ENCODE peak calls at places on chromosomes 6 and 20, in six cellular contexts. G is mesendoderm, Q is neuronal stem cell, L is trophoblast cell, D is H9, E is mesenchymal stem cell. Z is an unnamed sample.

GRCh38 chr20:63101781-63102719 is 95.3 kb upstream of the BHLHE23 start:
- DNase-seq in D (peak), G (peak), E (peak), Q (no peak), L (no peak), Z (peak)

GRCh38 chr6:154404791-154405400 is 48.3 kb upstream of the IPCEF1 start:
- DNase-seq in L (peak), Q (no peak), E (peak), D (no peak), G (no peak), Z (peak)

GRCh38 chr6:137451926-137452325 is 42.3 kb downstream of the OLIG3 start:
- DNase-seq in L (no peak), Q (no peak), E (no peak), G (no peak), D (no peak), Z (peak)

GRCh38 chr6:143556529-143556928 is 45.0 kb upstream of the FUCA2 start:
- DNase-seq in Q (no peak), D (no peak), E (peak), G (peak), L (no peak), Z (peak)

GRCh38 chr6:51678905-51679620 is 408.4 kb downstream of the PKHD1 start:
- DNase-seq in G (no peak), Q (no peak), D (no peak), L (no peak), E (no peak), Z (no peak)

GRCh38 chr6:81718126-81718525 is 34.4 kb downstream of the TENT5A start:
- DNase-seq in Q (no peak), D (no peak), E (no peak), G (no peak), L (no peak), Z (no peak)

GRCh38 chr6:154555075-154555677 is 44.7 kb upstream of the CNKSR3 start:
- DNase-seq in D (no peak), E (peak), G (peak), Q (no peak), L (no peak), Z (peak)

GRCh38 chr20:45415822-45416637 is at the start of gene PIGT:
- DNase-seq in L (peak), E (peak), Q (peak), G (peak), D (peak), Z (peak)

GRCh38 chr6:133705731-133706130 is 183.2 kb upstream of the TCF21 start:
- DNase-seq in G (no peak), L (no peak), D (no peak), Q (no peak), E (no peak), Z (peak)

GRCh38 chr6:111767752-111768430 is 105.4 kb downstream of the FYN start:
- DNase-seq in Q (no peak), E (no peak), D (no peak), G (peak), L (no peak), Z (no peak)

GRCh38 chr6:111377558-111378120 is 105.4 kb downstream of the REV3L start:
- DNase-seq in E (peak), Q (no peak), L (peak), G (no peak), D (no peak), Z (peak)

GRCh38 chr6:28767691-28768090 is 156.1 kb downstream of the TRIM27 start:
- DNase-seq in D (no peak), L (no peak), Q (no peak), E (no peak), G (no peak), Z (no peak)

GRCh38 chr6:46419576-46420002 is 71.7 kb downstream of the RCAN2 start:
- DNase-seq in L (peak), Q (peak), E (peak), D (peak), G (peak), Z (peak)

GRCh38 chr6:111503194-111503593 is 20.2 kb upstream of the REV3L start:
- DNase-seq in L (peak), E (peak), G (peak), Q (no peak), D (no peak), Z (peak)

GRCh38 chr6:14074723-14075503 is 42.7 kb upstream of the CD83 start:
- DNase-seq in L (no peak), G (peak), Q (no peak), E (peak), D (no peak), Z (peak)

GRCh38 chr6:137920331-137920730 is 53.3 kb downstream of the TNFAIP3 start:
- DNase-seq in Q (no peak), E (no peak), G (no peak), L (no peak), D (no peak), Z (no peak)

GRCh38 chr20:47009784-47010183 is 115.1 kb downstream of the EYA2 start:
- DNase-seq in L (no peak), Q (no peak), G (no peak), E (no peak), D (no peak), Z (no peak)

GRCh38 chr6:98980814-98981213 is 33.1 kb upstream of the FBXL4 start:
- DNase-seq in Q (no peak), D (peak), E (no peak), G (peak), L (no peak), Z (no peak)

GRCh38 chr6:127515234-127515793 is 3.8 kb downstream of the MTCL3 start:
- DNase-seq in L (no peak), Q (peak), G (peak), E (no peak), D (peak), Z (no peak)

GRCh38 chr6:11101417-11101816 is 7.8 kb downstream of the SMIM13 start:
- DNase-seq in E (no peak), D (no peak), Q (no peak), G (no peak), L (no peak), Z (no peak)

GRCh38 chr6:118812972-118813371 is 81.0 kb upstream of the ASF1A start:
- DNase-seq in E (no peak), L (no peak), G (no peak), D (no peak), Q (no peak), Z (peak)

GRCh38 chr6:46925563-46926253 is 4.0 kb upstream of the ADGRF5 start:
- DNase-seq in Q (no peak), G (no peak), D (no peak), E (peak), L (peak), Z (peak)

GRCh38 chr6:148247386-148248063 is 95.1 kb upstream of the SASH1 start:
- DNase-seq in L (no peak), E (no peak), G (no peak), D (no peak), Q (no peak), Z (no peak)

GRCh38 chr6:40344566-40345185 is 242.5 kb downstream of the LRFN2 start:
- DNase-seq in L (no peak), D (peak), E (no peak), Q (no peak), G (no peak), Z (no peak)

GRCh38 chr6:4781967-4782537 is 5.8 kb downstream of the CDYL start:
- DNase-seq in G (no peak), E (no peak), L (no peak), D (no peak), Q (no peak), Z (no peak)

GRCh38 chr6:53707108-53707897 is 41.7 kb upstream of the KLHL31 start:
- DNase-seq in E (no peak), L (no peak), D (no peak), G (no peak), Q (no peak), Z (peak)

GRCh38 chr20:46031701-46032254 is 2.8 kb downstream of the SLC12A5 start:
- DNase-seq in D (peak), G (peak), E (no peak), L (peak), Q (no peak), Z (no peak)

GRCh38 chr20:11091496-11091895 is 417.7 kb upstream of the JAG1 start:
- DNase-seq in Q (no peak), D (no peak), G (no peak), L (peak), E (peak), Z (no peak)

GRCh38 chr6:152484806-152485205 is 152.4 kb downstream of the SYNE1 start:
- DNase-seq in D (no peak), Q (no peak), G (no peak), E (no peak), L (no peak), Z (no peak)

GRCh38 chr6:105459884-105460283 is 57.0 kb upstream of the PREP start:
- DNase-seq in E (no peak), D (no peak), G (no peak), L (no peak), Q (no peak), Z (peak)

DNA sequence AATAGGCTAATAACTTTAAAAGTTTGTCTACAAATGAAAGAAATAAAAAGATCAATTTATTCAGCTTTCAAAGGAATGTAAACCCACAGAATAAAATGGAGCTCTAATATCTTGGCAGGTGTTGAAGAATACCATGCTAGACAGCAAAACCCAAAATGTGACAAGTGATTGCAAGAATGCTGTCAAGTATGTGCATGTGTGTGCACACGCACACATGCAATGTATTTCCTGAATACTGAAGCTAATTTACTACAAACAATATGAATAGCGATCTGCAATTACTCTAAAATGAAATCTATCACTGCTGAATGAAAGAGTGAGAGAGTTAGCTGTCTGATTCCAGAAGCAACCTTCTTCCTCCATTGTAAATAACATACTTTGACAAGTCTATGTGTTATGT is 179.2 kb upstream of the HSF2 start:
- DNase-seq in Q (no peak), L (no peak), D (no peak), G (no peak), E (no peak), Z (no peak)
- H2BK120ac ChIP-seq in Q (no peak), L (no peak), D (no peak), G (no peak), E (no peak), Z (no peak)

DNA sequence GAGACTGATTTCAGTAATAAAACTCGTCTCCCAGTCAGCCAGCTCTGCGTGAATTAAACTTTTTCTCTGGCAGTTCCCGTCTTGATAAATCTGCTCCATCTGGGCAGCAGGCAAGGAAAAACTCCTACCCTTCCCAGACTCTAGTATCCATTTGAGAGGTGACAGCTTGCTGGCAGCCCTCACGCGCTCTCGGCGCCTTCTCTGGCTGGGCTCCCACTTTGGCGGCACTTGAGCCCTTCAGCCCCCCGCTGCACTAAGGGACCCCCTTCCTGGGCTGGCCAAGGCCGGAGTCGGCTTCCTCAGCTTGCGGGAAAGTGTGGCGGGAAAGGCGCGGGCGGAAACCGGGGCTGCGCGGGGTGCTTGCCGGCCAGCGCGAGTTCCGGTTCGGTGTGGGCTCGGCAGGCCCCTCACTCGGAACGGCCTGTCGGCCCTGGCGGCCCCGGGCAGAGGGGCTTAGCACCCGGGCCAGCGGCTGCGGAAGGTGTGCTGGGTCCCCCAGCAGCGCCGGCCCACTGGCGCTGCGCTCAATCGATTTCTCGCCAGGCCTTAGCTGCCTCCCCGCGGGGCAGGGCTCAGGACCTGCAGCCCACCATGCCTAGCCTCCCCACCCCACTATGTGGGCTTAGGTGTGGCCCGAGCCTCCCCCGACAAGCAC is 21.8 kb upstream of the GMPR start:
- DNase-seq in G (no peak), D (no peak), E (no peak), L (no peak), Q (no peak), Z (no peak)
- H3K9ac ChIP-seq in G (no peak), D (no peak), E (peak), L (no peak), Q (no peak), Z (no peak)

DNA sequence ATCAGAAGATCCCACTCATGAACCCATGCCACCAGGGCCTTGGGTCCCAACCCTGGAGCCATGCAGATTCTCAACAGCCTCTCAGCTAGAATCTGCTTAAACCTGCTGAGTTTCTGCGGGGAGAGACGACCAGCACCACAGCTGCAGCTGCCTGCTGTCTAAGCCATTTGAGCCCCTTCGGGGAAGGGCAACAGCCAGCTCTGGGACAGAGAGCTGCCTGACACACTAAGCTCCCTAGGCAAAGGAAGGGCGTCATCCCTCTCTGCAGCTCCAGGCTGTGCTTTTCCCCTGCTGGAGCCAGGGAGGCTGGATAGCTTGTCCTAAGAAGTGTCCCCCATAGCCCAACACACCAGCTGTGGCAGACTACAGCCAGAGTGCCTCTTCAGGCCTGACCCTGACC is 182.5 kb downstream of the OTOR start:
- DNase-seq in D (no peak), Q (no peak), G (no peak), L (no peak), E (no peak), Z (no peak)
- H2BK5ac ChIP-seq in D (no peak), Q (no peak), G (no peak), L (no peak), E (no peak), Z (peak)

GRCh38 chr6:135146160-135146920 is 34.8 kb upstream of the MYB start:
- DNase-seq in D (no peak), Q (no peak), L (no peak), E (peak), G (peak), Z (peak)
- H2BK120ac ChIP-seq in D (no peak), Q (no peak), L (no peak), E (no peak), G (no peak), Z (no peak)

GRCh38 chr6:129031051-129031599 is 148.2 kb downstream of the LAMA2 start:
- DNase-seq in G (no peak), Q (no peak), L (no peak), D (no peak), E (peak), Z (peak)
- H3K9ac ChIP-seq in G (no peak), Q (no peak), L (no peak), D (no peak), E (peak), Z (no peak)

Z was measured in IMR-90.